ENCODE peak calls at places on chromosome 4, in ten cellular contexts. L, Y, Z, R, D, V, O, H, U and M are unnamed samples.

GRCh38 chr4:153905231-153905630 is 116.3 kb upstream of the SFRP2 start:
- DNase-seq in L (no peak), D (no peak), U (no peak), Y (no peak), V (no peak), Z (no peak), R (no peak), O (no peak), H (no peak), M (no peak)

GRCh38 chr4:8762951-8763735 is 108.5 kb downstream of the HMX1 start:
- DNase-seq in Y (no peak), O (no peak), R (peak; percentile 27), D (no peak), H (no peak), Z (no peak), V (no peak), L (no peak), U (peak; percentile 49), M (no peak)

GRCh38 chr4:147943159-147943638 is 211.3 kb downstream of the ARHGAP10 start:
- DNase-seq in H (no peak), V (no peak), L (no peak), O (no peak), U (no peak), R (no peak), D (no peak), Y (no peak), Z (no peak), M (no peak)

GRCh38 chr4:33189169-33189568 is 2469.0 kb downstream of the PCDH7 start:
- DNase-seq in L (no peak), R (no peak), H (no peak), Z (no peak), D (no peak), O (no peak), V (no peak), Y (no peak), U (no peak), M (no peak)

GRCh38 chr4:30721353-30722091 is 1.4 kb downstream of the PCDH7 start:
- DNase-seq in Y (peak; percentile 56), D (peak; percentile 53), L (peak; percentile 33), H (peak; percentile 53), O (peak; percentile 76), U (peak; percentile 76), Z (peak; percentile 22), V (peak; percentile 51), R (no peak), M (peak; percentile 77)

GRCh38 chr4:169619958-169620845 is at the start of gene CLCN3:
- DNase-seq in D (peak; percentile 89), U (peak; percentile 100), O (peak; percentile 97), R (peak; percentile 98), H (peak; percentile 98), Y (peak; percentile 98), L (peak; percentile 98), V (peak; percentile 89), Z (peak; percentile 96), M (peak; percentile 96)

GRCh38 chr4:173092003-173092402 is 76.6 kb upstream of the GALNT7 start:
- DNase-seq in U (no peak), D (no peak), H (no peak), R (no peak), O (no peak), L (no peak), Z (no peak), V (no peak), Y (no peak), M (no peak)

GRCh38 chr4:58602701-58603359 is 1492.6 kb upstream of the IGFBP7 start:
- DNase-seq in O (no peak), V (no peak), Y (no peak), D (no peak), R (no peak), H (no peak), Z (no peak), L (no peak), U (no peak), M (no peak)

GRCh38 chr4:52373650-52374049 is 285.5 kb downstream of the USP46 start:
- DNase-seq in U (no peak), Z (no peak), H (no peak), R (no peak), L (no peak), O (no peak), Y (no peak), D (no peak), V (no peak), M (no peak)

GRCh38 chr4:124633285-124633941 is 79.1 kb downstream of the ANKRD50 start:
- DNase-seq in L (no peak), U (no peak), V (no peak), Y (no peak), D (no peak), Z (no peak), H (no peak), O (no peak), R (no peak), M (no peak)

GRCh38 chr4:21195682-21196081 is 495.4 kb downstream of the PACRGL start:
- DNase-seq in H (no peak), O (no peak), D (no peak), U (no peak), V (no peak), Y (no peak), Z (no peak), L (no peak), R (no peak), M (no peak)

DNA sequence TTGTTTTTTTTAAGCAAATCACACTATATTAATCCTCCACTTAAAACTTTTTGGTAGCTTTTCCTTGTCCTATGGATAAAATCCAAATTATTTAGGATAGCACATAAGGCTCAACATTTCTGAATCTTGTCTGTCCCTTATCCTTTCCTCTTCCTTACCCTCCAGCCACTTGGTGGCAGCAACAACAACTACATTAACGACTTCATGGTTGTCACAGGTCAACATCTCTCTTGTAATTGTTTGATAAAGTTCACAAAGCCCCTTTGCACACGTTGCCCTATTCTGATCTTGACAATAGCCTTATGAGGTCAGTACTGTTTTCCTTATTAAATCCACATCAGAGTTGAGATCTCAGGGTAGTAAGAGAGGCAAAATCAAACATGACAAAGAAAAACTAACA is 269.0 kb upstream of the PABPC4L start:
- DNase-seq in Z (peak; percentile 0), U (no peak), D (peak; percentile 15), H (no peak), Y (peak; percentile 28), V (no peak), O (peak; percentile 36), L (no peak), R (no peak), M (no peak)
- TF ChIP-seq CTCF in Z (no peak), U (peak; percentile 51), D (peak; percentile 61), H (no peak), Y (peak; percentile 25), V (no peak), O (no peak), L (peak; percentile 47), R (no peak), M (peak; percentile 38)

GRCh38 chr4:164945146-164945545 is 32.3 kb downstream of the TRIM61 start:
- DNase-seq in H (no peak), V (no peak), O (no peak), U (no peak), Z (no peak), L (no peak), D (no peak), R (no peak), Y (no peak), M (no peak)

GRCh38 chr4:164948943-164949342 is 28.5 kb downstream of the TRIM61 start:
- DNase-seq in L (no peak), R (no peak), Y (no peak), V (no peak), U (no peak), Z (no peak), D (no peak), H (no peak), O (no peak), M (no peak)

GRCh38 chr4:164946810-164947209 is 30.6 kb downstream of the TRIM61 start:
- DNase-seq in Z (no peak), H (no peak), V (no peak), Y (no peak), O (no peak), R (no peak), U (no peak), L (no peak), D (no peak), M (no peak)

GRCh38 chr4:164952551-164952950 is 24.9 kb downstream of the TRIM61 start:
- DNase-seq in L (no peak), R (no peak), D (no peak), Y (no peak), U (no peak), H (no peak), V (no peak), O (no peak), Z (no peak), M (no peak)

DNA sequence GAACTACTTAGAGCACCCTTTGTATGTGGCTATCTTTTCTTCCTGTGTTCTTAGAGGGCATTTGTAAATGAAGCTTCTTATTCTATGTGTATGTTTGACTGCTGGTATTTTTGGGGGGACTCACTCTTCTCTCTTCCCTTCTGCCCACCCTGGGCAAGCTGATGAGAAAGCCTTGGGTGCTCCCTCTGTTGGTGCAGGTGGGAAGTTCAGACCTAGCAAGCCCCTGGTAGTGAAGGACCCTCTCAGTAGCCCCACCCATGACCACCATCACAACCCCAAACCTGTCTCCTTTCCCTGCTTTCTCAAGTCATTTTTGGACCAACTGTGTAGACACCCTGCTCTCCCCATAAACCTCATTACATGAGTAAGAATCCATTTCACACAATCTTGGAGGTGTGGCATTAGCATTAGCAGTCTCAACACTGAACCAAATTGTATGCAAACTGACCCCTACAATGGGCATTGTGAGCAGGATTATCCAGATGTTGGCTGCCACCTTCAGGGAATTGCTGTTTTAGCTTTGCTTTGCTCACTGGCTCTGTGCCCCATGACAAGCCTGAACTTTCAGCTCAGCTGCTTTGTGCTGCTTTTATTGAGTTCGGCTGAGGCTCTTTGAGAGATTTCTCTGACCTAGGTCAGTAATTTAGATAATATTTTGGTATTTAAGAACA is 27.9 kb downstream of the TRIM61 start:
- DNase-seq in Y (no peak), U (no peak), R (no peak), V (no peak), D (no peak), O (peak; percentile 28), H (no peak), Z (no peak), L (no peak), M (peak; percentile 18)
- TF ChIP-seq CTCF in Y (no peak), U (no peak), R (no peak), V (no peak), D (peak; percentile 33), O (peak; percentile 30), H (no peak), Z (no peak), L (no peak), M (no peak)

DNA sequence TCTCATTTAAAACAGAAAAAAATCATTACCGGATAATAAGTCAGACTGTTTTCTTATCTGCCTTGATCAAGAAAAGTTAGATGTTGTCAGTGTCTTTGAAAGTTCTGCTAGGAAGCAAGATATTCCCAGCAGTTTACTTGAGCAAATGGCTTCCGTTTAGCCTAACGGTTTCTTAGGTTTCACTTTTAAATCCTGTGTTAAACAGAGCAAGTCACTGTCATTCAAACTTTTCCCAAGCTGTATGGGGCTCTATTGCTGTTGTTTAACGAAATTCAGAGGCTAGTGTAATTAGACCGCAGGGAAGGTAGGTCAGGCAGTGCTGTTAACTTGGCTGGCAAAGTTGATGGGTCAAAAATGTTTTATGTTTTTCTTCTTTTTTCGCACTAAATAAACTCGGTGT is 80.3 kb upstream of the NEIL3 start:
- DNase-seq in Z (peak; percentile 36), R (no peak), L (no peak), D (no peak), V (no peak), U (no peak), O (no peak), H (no peak), Y (no peak), M (no peak)
- TF ChIP-seq CTCF in Z (no peak), R (no peak), L (no peak), D (no peak), V (no peak), U (no peak), O (no peak), H (no peak), Y (no peak), M (no peak)

GRCh38 chr4:37682701-37683401 is 3.3 kb downstream of the RELL1 start:
- DNase-seq in R (no peak), L (no peak), Z (no peak), H (no peak), O (no peak), V (no peak), Y (no peak), U (no peak), D (no peak), M (no peak)
- TF ChIP-seq CTCF in R (no peak), L (peak; percentile 22), Z (no peak), H (no peak), O (no peak), V (no peak), Y (peak; percentile 8), U (no peak), D (no peak), M (no peak)